ENCODE peak calls at places on chromosomes 2 and 18, in six cellular contexts. One of them, this sample, is unnamed.

GRCh38 chr18:36808681-36809080 is 20.1 kb downstream of the TPGS2 start:
- DNase-seq in small intestine: no peak
- DNase-seq in CD8-positive, alpha-beta memory T cell: no peak
- DNase-seq in NCI-H510A treated with DMSO at 0.1 percent for 48 hours: no peak
- DNase-seq in stimulated activated CD8-positive, alpha-beta memory T cell treated with anti-CD3 and anti-CD28 coated beads, Interleukin-4, amount 100 ng/mL, for 4 hours: no peak
- DNase-seq in hippocampal formation: no peak
- DNase-seq in this sample: no peak

GRCh38 chr18:56035546-56035945 is 447.6 kb upstream of the TCF4 start:
- DNase-seq in small intestine: no peak
- DNase-seq in CD8-positive, alpha-beta memory T cell: no peak
- DNase-seq in NCI-H510A treated with DMSO at 0.1 percent for 48 hours: no peak
- DNase-seq in stimulated activated CD8-positive, alpha-beta memory T cell treated with anti-CD3 and anti-CD28 coated beads, Interleukin-4, amount 100 ng/mL, for 4 hours: no peak
- DNase-seq in hippocampal formation: no peak
- DNase-seq in this sample: no peak

GRCh38 chr18:10377956-10378355 is 76.5 kb upstream of the APCDD1 start:
- DNase-seq in small intestine: no peak
- DNase-seq in CD8-positive, alpha-beta memory T cell: no peak
- DNase-seq in NCI-H510A treated with DMSO at 0.1 percent for 48 hours: no peak
- DNase-seq in stimulated activated CD8-positive, alpha-beta memory T cell treated with anti-CD3 and anti-CD28 coated beads, Interleukin-4, amount 100 ng/mL, for 4 hours: no peak
- DNase-seq in hippocampal formation: no peak
- DNase-seq in this sample: no peak

GRCh38 chr2:54928719-54929118 is 121.5 kb downstream of the RTN4 start:
- DNase-seq in small intestine: no peak
- DNase-seq in CD8-positive, alpha-beta memory T cell: no peak
- DNase-seq in NCI-H510A treated with DMSO at 0.1 percent for 48 hours: no peak
- DNase-seq in stimulated activated CD8-positive, alpha-beta memory T cell treated with anti-CD3 and anti-CD28 coated beads, Interleukin-4, amount 100 ng/mL, for 4 hours: no peak
- DNase-seq in hippocampal formation: no peak
- DNase-seq in this sample: no peak

GRCh38 chr2:195533771-195534642 is 123.0 kb upstream of the SLC39A10 start:
- DNase-seq in small intestine: peak; percentile 37
- DNase-seq in CD8-positive, alpha-beta memory T cell: peak; percentile 43
- DNase-seq in NCI-H510A treated with DMSO at 0.1 percent for 48 hours: no peak
- DNase-seq in stimulated activated CD8-positive, alpha-beta memory T cell treated with anti-CD3 and anti-CD28 coated beads, Interleukin-4, amount 100 ng/mL, for 4 hours: peak; percentile 47
- DNase-seq in hippocampal formation: no peak
- DNase-seq in this sample: no peak

GRCh38 chr2:8036366-8036765 is 645.5 kb upstream of the ID2 start:
- DNase-seq in small intestine: no peak
- DNase-seq in CD8-positive, alpha-beta memory T cell: no peak
- DNase-seq in NCI-H510A treated with DMSO at 0.1 percent for 48 hours: peak; percentile 58
- DNase-seq in stimulated activated CD8-positive, alpha-beta memory T cell treated with anti-CD3 and anti-CD28 coated beads, Interleukin-4, amount 100 ng/mL, for 4 hours: no peak
- DNase-seq in hippocampal formation: no peak
- DNase-seq in this sample: no peak

GRCh38 chr2:75705921-75706320 is 4.8 kb downstream of the GCFC2 start:
- DNase-seq in small intestine: no peak
- DNase-seq in CD8-positive, alpha-beta memory T cell: no peak
- DNase-seq in NCI-H510A treated with DMSO at 0.1 percent for 48 hours: no peak
- DNase-seq in stimulated activated CD8-positive, alpha-beta memory T cell treated with anti-CD3 and anti-CD28 coated beads, Interleukin-4, amount 100 ng/mL, for 4 hours: no peak
- DNase-seq in hippocampal formation: no peak
- DNase-seq in this sample: no peak

GRCh38 chr2:100548771-100549170 is 14.0 kb upstream of the PDCL3 start:
- DNase-seq in small intestine: no peak
- DNase-seq in CD8-positive, alpha-beta memory T cell: no peak
- DNase-seq in NCI-H510A treated with DMSO at 0.1 percent for 48 hours: no peak
- DNase-seq in stimulated activated CD8-positive, alpha-beta memory T cell treated with anti-CD3 and anti-CD28 coated beads, Interleukin-4, amount 100 ng/mL, for 4 hours: no peak
- DNase-seq in hippocampal formation: peak; percentile 92
- DNase-seq in this sample: no peak

GRCh38 chr2:47819834-47820233 is 36.9 kb downstream of the MSH6 start:
- DNase-seq in small intestine: no peak
- DNase-seq in CD8-positive, alpha-beta memory T cell: no peak
- DNase-seq in NCI-H510A treated with DMSO at 0.1 percent for 48 hours: no peak
- DNase-seq in stimulated activated CD8-positive, alpha-beta memory T cell treated with anti-CD3 and anti-CD28 coated beads, Interleukin-4, amount 100 ng/mL, for 4 hours: no peak
- DNase-seq in hippocampal formation: no peak
- DNase-seq in this sample: no peak